ENCODE peak calls at places on chromosomes 2 and 18, in four cellular contexts. K is mesenchymal stem cell, I is cardiac muscle cell, W is right cardiac atrium. H is an unnamed sample. For H3K27me3, the result is how much of the 10 kb centered on the place peaks cover.

GRCh38 chr2:112229365-112229764 is 25.5 kb downstream of the ZC3H8 start:
- DNase-seq in K (no peak), I (peak), W (no peak), H (no peak)

GRCh38 chr18:63237911-63238710 is 81.5 kb downstream of the BCL2 start:
- DNase-seq in K (peak), I (peak), W (no peak), H (peak)

GRCh38 chr2:23522726-23523410 is 137.9 kb downstream of the KLHL29 start:
- DNase-seq in K (no peak), I (no peak), W (peak), H (no peak)

GRCh38 chr2:29014811-29015414 is 33.8 kb downstream of the TOGARAM2 start:
- DNase-seq in K (no peak), I (peak), W (peak), H (no peak)

GRCh38 chr2:85765081-85765731 is 11.4 kb downstream of the ATOH8 start:
- DNase-seq in K (peak), I (no peak), W (peak), H (peak)

GRCh38 chr2:332592-332991 is 44.7 kb upstream of the ALKAL2 start:
- DNase-seq in K (no peak), I (no peak), W (no peak), H (no peak)

GRCh38 chr2:180040146-180040925 is 33.2 kb upstream of the CWC22 start:
- DNase-seq in K (peak), I (peak), W (no peak), H (no peak)

GRCh38 chr18:21820035-21820810 is 79.6 kb downstream of the MIB1 start:
- DNase-seq in K (peak), I (peak), W (no peak), H (no peak)

GRCh38 chr2:207163815-207164747 is 1.7 kb downstream of the KLF7 start:
- DNase-seq in K (peak), I (peak), W (peak), H (no peak)

GRCh38 chr2:27216416-27217137 is 592 bp upstream of the CAD start:
- DNase-seq in K (no peak), I (no peak), W (no peak), H (no peak)

GRCh38 chr2:220704810-220705209 is 867.3 kb downstream of the EPHA4 start:
- DNase-seq in K (no peak), I (no peak), W (no peak), H (no peak)

GRCh38 chr2:216677439-216678097 is 17.8 kb downstream of the IGFBP5 start:
- DNase-seq in K (no peak), I (no peak), W (peak), H (no peak)

GRCh38 chr18:73283032-73283431 is 415.2 kb upstream of the NETO1 start:
- DNase-seq in K (peak), I (no peak), W (no peak), H (no peak)

GRCh38 chr2:126513033-126513432 is 142.9 kb upstream of the GYPC start:
- DNase-seq in K (peak), I (peak), W (no peak), H (no peak)

GRCh38 chr2:41963661-41964525 is 83.9 kb upstream of the PKDCC start:
- DNase-seq in K (peak), I (peak), W (peak), H (no peak)

GRCh38 chr18:77851798-77852197 is 602.1 kb downstream of the GALR1 start:
- DNase-seq in K (no peak), I (no peak), W (no peak), H (no peak)

GRCh38 chr2:70086278-70086837 is 919 bp upstream of the PCBP1 start:
- DNase-seq in K (peak), I (peak), W (peak), H (no peak)

GRCh38 chr2:229815342-229815741 is 101.0 kb upstream of the DNER start:
- DNase-seq in K (peak), I (no peak), W (no peak), H (no peak)

GRCh38 chr2:227412877-227413276 is 25.1 kb upstream of the SCYGR1 start:
- DNase-seq in K (no peak), I (no peak), W (no peak), H (no peak)

GRCh38 chr2:176172007-176172747 is 15.1 kb downstream of the HOXD3 start:
- DNase-seq in K (no peak), I (no peak), W (no peak), H (no peak)
- H3K27me3 ChIP-seq in K (half or more), I (half or more), W (under half), H (half or more)

GRCh38 chr18:9900699-9901098 is 13.1 kb upstream of the VAPA start:
- DNase-seq in K (no peak), I (no peak), W (no peak), H (no peak)
- H3K27me3 ChIP-seq in K (under half), I (under half), W (under half), H (under half)

GRCh38 chr2:173822889-173823485 is 142.2 kb downstream of the SP3 start:
- DNase-seq in K (no peak), I (no peak), W (no peak), H (no peak)
- H3K27me3 ChIP-seq in K (under half), I (under half), W (under half), H (under half)

GRCh38 chr2:38171208-38171858 is 95.4 kb upstream of the CYP1B1 start:
- DNase-seq in K (no peak), I (no peak), W (no peak), H (no peak)
- H3K27me3 ChIP-seq in K (under half), I (under half), W (under half), H (under half)

DNA sequence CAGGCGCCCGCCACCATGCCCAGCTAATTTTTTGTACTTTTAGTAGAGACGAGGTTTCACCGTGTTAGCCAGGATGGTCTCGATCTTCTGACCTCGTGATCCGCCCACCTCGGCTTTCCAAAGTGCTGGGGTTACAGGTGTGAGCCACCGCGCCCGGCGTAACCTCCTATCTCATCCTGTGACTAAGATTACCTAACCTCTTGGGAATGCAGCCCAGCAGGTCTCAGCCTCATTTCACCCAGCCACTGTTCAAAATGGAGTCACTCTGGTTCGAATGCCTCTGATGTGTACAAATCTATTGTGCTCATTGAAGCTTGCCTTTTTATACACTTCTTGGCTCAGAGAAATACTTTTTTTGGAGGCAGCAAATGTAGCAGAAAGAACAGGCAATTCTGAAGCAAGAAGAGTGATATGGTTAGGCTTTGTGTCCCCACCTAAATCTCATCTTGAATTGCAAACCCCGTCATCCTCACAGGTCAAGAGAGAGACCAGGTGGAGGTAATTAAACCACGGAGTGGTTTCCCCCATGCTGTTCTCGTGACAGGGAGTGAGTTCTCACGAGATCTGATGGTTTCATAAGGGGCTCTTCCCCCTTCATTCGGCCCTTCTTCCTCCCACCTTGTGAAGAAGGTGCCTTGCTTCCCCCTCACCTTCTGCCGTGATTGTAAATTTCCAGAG is 60.6 kb downstream of the SLC4A3 start:
- DNase-seq in K (no peak), I (no peak), W (no peak), H (no peak)
- H3K27me3 ChIP-seq in K (under half), I (under half), W (under half), H (under half)

GRCh38 chr2:161430416-161430815 is 14.3 kb downstream of the TBR1 start:
- DNase-seq in K (no peak), I (no peak), W (no peak), H (no peak)
- H3K27me3 ChIP-seq in K (under half), I (half or more), W (under half), H (under half)

H was measured in NT2/D1.